ENCODE peak calls at places on chromosome 18, in six cellular contexts. Y, S, V, D, W and H are unnamed samples.

GRCh38 chr18:23835506-23835905 is 146.3 kb downstream of the LAMA3 start:
- DNase-seq in Y (no peak), S (no peak), W (no peak), D (no peak), V (no peak), H (no peak)

GRCh38 chr18:36398419-36398818 is 100.9 kb downstream of the FHOD3 start:
- DNase-seq in W (no peak), D (no peak), V (peak), Y (no peak), S (no peak), H (no peak)

GRCh38 chr18:47149457-47150028 is 757 bp downstream of the HDHD2 start:
- DNase-seq in W (no peak), S (peak), D (no peak), V (no peak), Y (no peak), H (peak)

GRCh38 chr18:69400253-69400975 is at the start of gene DOK6:
- DNase-seq in V (no peak), Y (peak), W (peak), D (no peak), S (peak), H (no peak)

GRCh38 chr18:22101731-22102130 is 67.7 kb upstream of the GATA6 start:
- DNase-seq in V (no peak), D (no peak), S (no peak), Y (no peak), W (no peak), H (no peak)

GRCh38 chr18:48621815-48622555 is 83.2 kb downstream of the CTIF start:
- DNase-seq in S (no peak), V (no peak), W (no peak), D (no peak), Y (no peak), H (no peak)

GRCh38 chr18:12283256-12283655 is 24.8 kb upstream of the TUBB6 start:
- DNase-seq in S (no peak), V (no peak), Y (no peak), W (no peak), D (peak), H (peak)

GRCh38 chr18:22342625-22343024 is 75.1 kb downstream of the CTAGE1 start:
- DNase-seq in V (peak), S (no peak), Y (no peak), D (no peak), W (no peak), H (peak)

GRCh38 chr18:48166971-48167370 is 236.5 kb upstream of the SMAD2 start:
- DNase-seq in Y (no peak), W (no peak), D (no peak), S (peak), V (no peak), H (no peak)

GRCh38 chr18:7452331-7452730 is 114.8 kb upstream of the PTPRM start:
- DNase-seq in Y (no peak), V (no peak), S (no peak), W (peak), D (peak), H (peak)

GRCh38 chr18:74748809-74749208 is 151.1 kb downstream of the ZNF407 start:
- DNase-seq in W (no peak), S (no peak), D (no peak), Y (no peak), V (no peak), H (no peak)

GRCh38 chr18:53422896-53423295 is 801.6 kb downstream of the MBD2 start:
- DNase-seq in D (no peak), Y (no peak), S (no peak), W (no peak), V (no peak), H (no peak)

GRCh38 chr18:75170022-75170789 is 38.7 kb downstream of the PTGR3 start:
- DNase-seq in V (no peak), S (peak), Y (no peak), W (no peak), D (no peak), H (no peak)

GRCh38 chr18:27780061-27780740 is 396.7 kb downstream of the CDH2 start:
- DNase-seq in Y (no peak), W (no peak), V (no peak), D (no peak), S (no peak), H (no peak)

GRCh38 chr18:30135938-30136337 is 906.6 kb downstream of the DSC3 start:
- DNase-seq in D (no peak), V (no peak), S (no peak), Y (no peak), W (no peak), H (no peak)

GRCh38 chr18:75100832-75101630 is 107.9 kb downstream of the PTGR3 start:
- DNase-seq in S (no peak), D (no peak), W (no peak), V (no peak), Y (no peak), H (no peak)

GRCh38 chr18:45566025-45566740 is 49.1 kb upstream of the SLC14A2 start:
- DNase-seq in S (peak), V (no peak), D (no peak), Y (no peak), W (no peak), H (no peak)

GRCh38 chr18:45569566-45569965 is 45.7 kb upstream of the SLC14A2 start:
- DNase-seq in W (no peak), Y (no peak), D (no peak), S (no peak), V (no peak), H (no peak)

GRCh38 chr18:45565280-45565970 is 49.9 kb upstream of the SLC14A2 start:
- DNase-seq in D (no peak), Y (no peak), S (no peak), V (no peak), W (no peak), H (no peak)

GRCh38 chr18:45568017-45568416 is 47.3 kb upstream of the SLC14A2 start:
- DNase-seq in W (no peak), V (no peak), S (no peak), Y (no peak), D (no peak), H (no peak)

DNA sequence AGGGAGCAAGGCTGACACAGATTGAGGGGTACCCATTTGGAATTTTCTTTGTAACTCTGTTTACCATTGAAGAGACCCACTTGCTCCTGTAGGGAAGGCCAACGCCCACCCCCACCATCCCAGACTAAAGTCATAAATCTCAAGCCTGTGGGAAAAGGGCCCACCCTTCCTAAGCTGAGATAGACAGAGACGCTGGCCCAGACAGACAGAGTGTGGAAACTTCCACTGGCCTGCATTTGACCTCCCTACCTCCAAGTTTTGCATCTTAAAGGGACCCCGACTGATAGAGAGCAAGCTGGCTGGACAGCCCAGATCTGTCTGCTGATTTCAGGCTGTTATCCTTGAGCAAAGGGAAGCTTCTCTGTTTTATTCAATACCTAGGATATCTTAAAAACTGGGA is 48.2 kb upstream of the SLC14A2 start:
- DNase-seq in Y (no peak), S (no peak), W (no peak), D (no peak), V (no peak), H (no peak)
- TF ChIP-seq POLR2A in Y (no peak), S (no peak), W (no peak), D (no peak), V (no peak), H (no peak)

GRCh38 chr18:8623549-8624106 is 14.4 kb downstream of the RAB12 start:
- DNase-seq in V (no peak), D (no peak), W (no peak), Y (no peak), S (peak), H (no peak)

GRCh38 chr18:8617907-8618306 is 8.7 kb downstream of the RAB12 start:
- DNase-seq in W (no peak), Y (no peak), D (no peak), V (no peak), S (no peak), H (no peak)

GRCh38 chr18:8619835-8620577 is 10.8 kb downstream of the RAB12 start:
- DNase-seq in V (no peak), Y (no peak), S (no peak), W (no peak), D (no peak), H (no peak)

GRCh38 chr18:8619041-8619440 is 9.8 kb downstream of the RAB12 start:
- DNase-seq in W (no peak), D (no peak), S (no peak), Y (no peak), V (no peak), H (no peak)

DNA sequence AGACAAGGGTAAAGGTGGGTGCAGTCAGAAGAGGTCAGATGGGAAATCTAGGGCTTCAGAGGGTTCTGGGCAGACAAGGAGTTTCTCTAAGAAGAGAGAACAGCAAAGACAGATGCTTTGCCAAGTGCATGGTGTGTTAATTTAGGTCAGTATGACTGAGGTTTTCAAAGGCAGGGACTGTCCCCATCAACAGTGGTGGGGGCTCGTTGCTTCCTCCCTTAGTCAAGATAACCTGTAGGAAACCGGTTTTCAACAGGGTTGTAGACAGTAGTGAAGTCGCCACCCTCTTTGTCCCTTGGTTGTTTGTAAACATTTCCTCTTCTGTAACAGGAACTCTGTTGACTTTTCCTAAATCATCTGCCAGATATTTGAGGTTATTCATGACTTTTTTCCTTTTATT is 11.6 kb downstream of the RAB12 start:
- DNase-seq in D (no peak), Y (no peak), S (no peak), V (no peak), W (no peak), H (no peak)
- TF ChIP-seq POLR2A in D (no peak), Y (no peak), S (no peak), V (no peak), W (no peak), H (no peak)

GRCh38 chr18:3213231-3214059 is 6.3 kb downstream of the MYOM1 start:
- DNase-seq in V (no peak), S (no peak), D (no peak), W (no peak), Y (no peak), H (peak)
- TF ChIP-seq POLR2A in V (no peak), S (no peak), D (no peak), W (no peak), Y (no peak), H (no peak)

GRCh38 chr18:39966275-39966674 is 1988.8 kb upstream of the PIK3C3 start:
- DNase-seq in D (no peak), S (no peak), W (no peak), Y (no peak), V (peak), H (no peak)

GRCh38 chr18:39969813-39970494 is 1985.1 kb upstream of the PIK3C3 start:
- DNase-seq in S (no peak), Y (no peak), W (no peak), V (no peak), D (no peak), H (no peak)
- TF ChIP-seq POLR2A in S (no peak), Y (no peak), W (no peak), V (no peak), D (no peak), H (no peak)

DNA sequence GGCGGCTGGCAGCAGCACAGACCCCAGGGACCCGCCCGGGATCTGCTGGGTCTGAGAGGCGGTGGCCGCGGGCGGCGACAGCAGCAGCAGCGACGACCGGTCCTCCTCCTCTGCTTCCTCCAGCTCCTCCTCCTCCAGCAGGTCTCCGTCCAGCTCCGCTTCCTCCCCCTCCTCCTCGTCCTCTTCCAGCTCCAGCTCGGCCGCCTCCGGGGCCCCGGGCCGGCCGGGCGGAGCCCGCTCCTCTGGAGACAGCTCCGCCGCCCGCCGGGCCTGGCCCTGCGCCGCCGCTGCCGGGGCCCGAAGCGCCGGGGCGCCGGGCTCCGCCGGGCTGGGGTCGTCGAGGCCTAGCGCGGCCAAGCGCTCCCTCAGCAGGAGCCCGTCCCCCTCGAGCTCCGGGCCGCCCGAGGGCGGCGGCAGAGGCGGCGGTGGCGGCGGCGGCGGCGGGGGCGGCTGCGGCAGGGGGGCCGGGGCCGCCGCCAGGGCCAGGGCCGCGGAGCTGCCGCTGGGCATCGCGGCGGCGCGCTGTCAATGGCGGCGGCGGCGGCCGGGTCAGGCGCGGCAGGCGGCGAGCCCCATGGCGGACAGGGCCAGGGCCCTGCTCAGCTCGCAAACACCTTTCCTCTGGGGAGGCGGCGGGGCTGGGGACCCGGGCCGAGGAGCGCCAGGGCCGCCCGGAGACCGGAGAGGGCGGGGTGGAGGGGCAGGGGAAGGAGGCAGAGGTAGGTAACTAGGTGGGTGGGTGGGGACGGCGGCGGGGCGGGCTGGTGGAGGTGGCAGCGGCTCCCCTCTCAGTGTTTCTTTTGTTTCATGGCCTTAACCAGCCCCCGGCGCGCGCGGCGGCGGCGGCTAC is 445 bp downstream of the MEX3C start:
- DNase-seq in D (no peak), V (peak), W (no peak), Y (no peak), S (peak), H (peak)
- TF ChIP-seq POLR2A in D (no peak), V (no peak), W (no peak), Y (no peak), S (peak), H (peak)